ENCODE peak calls at places on chromosomes 16 and 17, in five cellular contexts. V is fibroblast of lung, L is BE2C, H is heart left ventricle, P is testis. I is an unnamed sample. For H3K27me3 and H3K9me3, the result is how much of the 10 kb centered on the place peaks cover.

GRCh38 chr16:67294927-67295326 is 15.6 kb downstream of the PLEKHG4 start:
- DNase-seq in V (peak), L (no peak), P (no peak), H (no peak), I (no peak)

GRCh38 chr17:52084176-52084575 is 74.3 kb downstream of the CA10 start:
- DNase-seq in L (no peak), H (no peak), P (no peak), V (no peak), I (no peak)

GRCh38 chr16:72493681-72494415 is 321.9 kb upstream of the PMFBP1 start:
- DNase-seq in V (peak), H (no peak), L (no peak), P (no peak), I (no peak)

GRCh38 chr16:5537347-5537746 is 439.8 kb upstream of the EEF2KMT start:
- DNase-seq in P (no peak), L (no peak), H (no peak), V (no peak), I (no peak)

GRCh38 chr16:27779719-27780161 is 229.8 kb downstream of the KATNIP start:
- DNase-seq in L (peak), V (peak), H (no peak), P (peak), I (peak)

GRCh38 chr17:44775136-44775837 is 16.5 kb downstream of the ADAM11 start:
- DNase-seq in P (peak), V (peak), H (peak), L (peak), I (peak)

GRCh38 chr16:28923652-28924398 is 1.2 kb downstream of the RABEP2 start:
- DNase-seq in P (peak), L (no peak), H (no peak), V (no peak), I (no peak)

GRCh38 chr16:11224894-11225676 is 30.9 kb downstream of the SOCS1 start:
- DNase-seq in V (no peak), P (no peak), H (no peak), L (no peak), I (no peak)

GRCh38 chr16:53085539-53086450 is 31.0 kb downstream of the CHD9 start:
- DNase-seq in H (no peak), L (peak), V (peak), P (no peak), I (peak)

GRCh38 chr17:47978324-47978723 is 7.4 kb downstream of the CDK5RAP3 start:
- DNase-seq in P (peak), V (peak), L (peak), H (no peak), I (peak)

GRCh38 chr16:1772362-1772907 is at the start of gene EME2:
- DNase-seq in V (no peak), H (no peak), P (no peak), L (no peak), I (no peak)

GRCh38 chr17:48043171-48043570 is 5.0 kb upstream of the NFE2L1 start:
- DNase-seq in L (no peak), H (no peak), V (no peak), P (no peak), I (peak)

GRCh38 chr17:77944390-77945222 is 13.9 kb upstream of the TNRC6C start:
- DNase-seq in V (no peak), H (no peak), P (no peak), L (no peak), I (no peak)

GRCh38 chr17:57597531-57598453 is 147.3 kb downstream of the CCDC182 start:
- DNase-seq in V (peak), P (peak), H (no peak), L (peak), I (peak)

GRCh38 chr16:25048146-25048618 is 33.0 kb upstream of the ARHGAP17 start:
- DNase-seq in L (no peak), V (no peak), H (no peak), P (no peak), I (no peak)

GRCh38 chr17:19260958-19261357 is 23.8 kb downstream of the EPN2 start:
- DNase-seq in P (no peak), H (no peak), V (no peak), L (no peak), I (peak)

GRCh38 chr16:71537643-71538042 is 11.4 kb downstream of the CHST4 start:
- DNase-seq in P (peak), H (no peak), L (peak), V (peak), I (peak)

GRCh38 chr16:27243725-27244362 is 24.7 kb downstream of the NSMCE1 start:
- DNase-seq in P (peak), H (no peak), L (no peak), V (no peak), I (no peak)

GRCh38 chr17:61395983-61396585 is 3.6 kb upstream of the TBX2 start:
- DNase-seq in P (no peak), H (peak), V (peak), L (no peak), I (no peak)

DNA sequence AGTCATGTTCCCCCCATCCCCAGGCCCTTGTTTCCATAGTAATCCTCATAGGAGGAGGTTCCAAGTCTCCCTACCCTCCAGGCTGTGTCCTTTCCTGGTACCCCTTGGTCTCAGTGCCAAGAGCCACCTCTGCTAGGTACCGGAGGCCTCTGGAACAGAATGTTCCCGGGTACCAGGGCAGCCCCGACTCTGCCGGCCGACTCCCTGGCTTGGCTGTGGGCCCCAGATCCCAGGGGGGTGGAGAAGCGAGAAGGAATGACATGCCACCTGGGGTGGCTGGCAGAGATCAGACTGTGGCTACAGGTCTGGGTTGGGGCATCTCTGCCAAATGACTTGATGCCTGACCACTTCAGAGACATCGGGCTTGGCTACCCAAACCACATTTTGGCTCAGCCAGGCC is 3.6 kb downstream of the STAC2 start:
- DNase-seq in V (no peak), P (no peak), H (no peak), L (no peak), I (no peak)
- H3K27me3 ChIP-seq in V (half or more), P (under half), H (under half), L (under half), I (under half)

DNA sequence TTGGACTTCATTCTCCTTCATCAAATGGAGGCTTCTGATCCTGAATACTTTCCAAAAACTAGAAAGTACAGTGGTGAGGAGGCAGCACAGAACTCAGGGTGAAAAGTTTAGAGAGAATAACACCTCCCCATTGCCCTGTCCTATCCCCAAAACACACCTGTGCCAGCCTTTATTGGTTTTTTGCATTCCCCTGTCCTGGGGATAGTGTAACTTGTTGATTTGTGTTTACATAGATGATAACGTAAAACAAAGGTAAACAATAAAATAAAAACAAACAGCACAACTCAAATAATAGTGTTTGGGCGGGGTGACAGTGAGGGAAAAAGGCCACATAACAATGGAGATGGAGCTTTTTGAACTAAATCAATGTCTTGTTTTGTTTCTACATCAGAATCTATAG is 1917.7 kb downstream of the TP53TG3F start:
- DNase-seq in V (no peak), L (no peak), H (no peak), P (no peak), I (no peak)
- H3K9me3 ChIP-seq in V (under half), L (under half), H (under half), P (under half), I (under half)

DNA sequence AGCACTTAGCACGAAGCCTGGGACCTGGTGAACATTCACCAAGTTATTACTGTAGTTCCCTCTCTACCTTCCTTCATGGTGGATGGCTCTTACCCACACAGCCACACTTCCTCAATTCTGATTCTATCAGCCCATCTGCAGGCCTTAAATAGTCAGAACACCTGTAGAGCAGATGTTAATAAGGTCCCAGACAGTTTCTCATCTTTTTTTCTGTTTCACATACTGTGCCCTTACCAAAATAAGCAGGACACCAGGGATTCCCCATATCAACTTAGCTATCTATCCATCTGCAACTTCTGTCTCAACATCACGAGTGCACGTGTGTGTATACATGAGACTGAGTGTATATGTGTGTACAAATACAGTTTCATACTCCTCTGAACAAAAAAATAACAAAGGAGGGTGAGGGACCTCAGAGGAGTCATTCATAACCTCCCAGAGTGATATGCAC is 2.8 kb downstream of the RECQL5 start:
- DNase-seq in P (no peak), V (no peak), L (no peak), H (no peak), I (no peak)
- H3K27me3 ChIP-seq in P (under half), V (under half), L (under half), H (under half), I (under half)

GRCh38 chr17:64443086-64443760 is 5.7 kb upstream of the MILR1 start:
- DNase-seq in P (no peak), V (no peak), H (no peak), L (no peak), I (no peak)

GRCh38 chr17:64441772-64442549 is 7.0 kb upstream of the MILR1 start:
- DNase-seq in L (no peak), V (peak), H (no peak), P (peak), I (no peak)

GRCh38 chr17:64442550-64442971 is 6.4 kb upstream of the MILR1 start:
- DNase-seq in L (no peak), V (no peak), P (no peak), H (no peak), I (no peak)

GRCh38 chr17:64437944-64438525 is 10.9 kb upstream of the MILR1 start:
- DNase-seq in P (no peak), L (no peak), H (no peak), V (no peak), I (no peak)
- H3K9me3 ChIP-seq in P (under half), L (under half), H (under half), V (under half), I (under half)

I was measured in A673.